ENCODE peak calls at places on chromosomes 4 and X, in six cellular contexts. One of them, this sample, is unnamed.

GRCh38 chrX:72025236-72025770 is 106.4 kb downstream of the RTL5 start:
- DNase-seq in RCC 7860: no peak
- DNase-seq in mammary epithelial cell: no peak
- DNase-seq in activated CD4-positive, alpha-beta T cell treated with anti-CD3 and anti-CD28 coated beads for 1 hour: no peak
- DNase-seq in AG08395: no peak
- DNase-seq in tibial nerve: no peak
- DNase-seq in this sample: no peak

GRCh38 chr4:114378306-114378903 is 220.2 kb upstream of the UGT8 start:
- DNase-seq in AG08395: peak; percentile 56
- DNase-seq in mammary epithelial cell: peak; percentile 32
- DNase-seq in tibial nerve: no peak
- DNase-seq in RCC 7860: peak; percentile 14
- DNase-seq in activated CD4-positive, alpha-beta T cell treated with anti-CD3 and anti-CD28 coated beads for 1 hour: no peak
- DNase-seq in this sample: no peak

GRCh38 chr4:74378573-74378972 is 13.6 kb downstream of the EREG start:
- DNase-seq in tibial nerve: no peak
- DNase-seq in mammary epithelial cell: no peak
- DNase-seq in RCC 7860: no peak
- DNase-seq in activated CD4-positive, alpha-beta T cell treated with anti-CD3 and anti-CD28 coated beads for 1 hour: no peak
- DNase-seq in AG08395: no peak
- DNase-seq in this sample: no peak

GRCh38 chrX:139204903-139205667 is 325.5 kb upstream of the F9 start:
- DNase-seq in tibial nerve: no peak
- DNase-seq in activated CD4-positive, alpha-beta T cell treated with anti-CD3 and anti-CD28 coated beads for 1 hour: no peak
- DNase-seq in mammary epithelial cell: peak; percentile 4
- DNase-seq in AG08395: peak; percentile 11
- DNase-seq in RCC 7860: no peak
- DNase-seq in this sample: no peak

GRCh38 chr4:62550106-62550505 is 1350.0 kb downstream of the ADGRL3 start:
- DNase-seq in activated CD4-positive, alpha-beta T cell treated with anti-CD3 and anti-CD28 coated beads for 1 hour: no peak
- DNase-seq in RCC 7860: no peak
- DNase-seq in AG08395: no peak
- DNase-seq in mammary epithelial cell: no peak
- DNase-seq in tibial nerve: no peak
- DNase-seq in this sample: no peak

GRCh38 chr4:185307136-185307950 is 88.4 kb downstream of the LRP2BP start:
- DNase-seq in activated CD4-positive, alpha-beta T cell treated with anti-CD3 and anti-CD28 coated beads for 1 hour: no peak
- DNase-seq in mammary epithelial cell: peak; percentile 92
- DNase-seq in tibial nerve: no peak
- DNase-seq in RCC 7860: peak; percentile 25
- DNase-seq in AG08395: no peak
- DNase-seq in this sample: no peak

GRCh38 chr4:83876047-83876446 is 340.1 kb downstream of the GPAT3 start:
- DNase-seq in activated CD4-positive, alpha-beta T cell treated with anti-CD3 and anti-CD28 coated beads for 1 hour: no peak
- DNase-seq in RCC 7860: no peak
- DNase-seq in AG08395: no peak
- DNase-seq in mammary epithelial cell: no peak
- DNase-seq in tibial nerve: no peak
- DNase-seq in this sample: no peak

GRCh38 chr4:182273191-182273935 is 30.2 kb downstream of the TENM3 start:
- DNase-seq in AG08395: no peak
- DNase-seq in activated CD4-positive, alpha-beta T cell treated with anti-CD3 and anti-CD28 coated beads for 1 hour: no peak
- DNase-seq in RCC 7860: no peak
- DNase-seq in tibial nerve: no peak
- DNase-seq in mammary epithelial cell: no peak
- DNase-seq in this sample: no peak

GRCh38 chrX:75061701-75062100 is 94.4 kb downstream of the ABCB7 start:
- DNase-seq in activated CD4-positive, alpha-beta T cell treated with anti-CD3 and anti-CD28 coated beads for 1 hour: no peak
- DNase-seq in tibial nerve: no peak
- DNase-seq in RCC 7860: no peak
- DNase-seq in mammary epithelial cell: peak; percentile 4
- DNase-seq in AG08395: no peak
- DNase-seq in this sample: no peak

GRCh38 chr4:53705151-53705764 is 114.0 kb upstream of the LNX1 start:
- DNase-seq in AG08395: no peak
- DNase-seq in mammary epithelial cell: no peak
- DNase-seq in activated CD4-positive, alpha-beta T cell treated with anti-CD3 and anti-CD28 coated beads for 1 hour: no peak
- DNase-seq in tibial nerve: no peak
- DNase-seq in RCC 7860: no peak
- DNase-seq in this sample: no peak

GRCh38 chr4:5165419-5166369 is 114.4 kb downstream of the STK32B start:
- DNase-seq in mammary epithelial cell: no peak
- DNase-seq in activated CD4-positive, alpha-beta T cell treated with anti-CD3 and anti-CD28 coated beads for 1 hour: no peak
- DNase-seq in tibial nerve: no peak
- DNase-seq in AG08395: peak; percentile 69
- DNase-seq in RCC 7860: peak; percentile 85
- DNase-seq in this sample: no peak

GRCh38 chr4:123676550-123677229 is 280.1 kb downstream of the SPRY1 start:
- DNase-seq in AG08395: no peak
- DNase-seq in RCC 7860: no peak
- DNase-seq in tibial nerve: no peak
- DNase-seq in mammary epithelial cell: no peak
- DNase-seq in activated CD4-positive, alpha-beta T cell treated with anti-CD3 and anti-CD28 coated beads for 1 hour: no peak
- DNase-seq in this sample: no peak

GRCh38 chr4:4387531-4388311 is 819 bp downstream of the NSG1 start:
- DNase-seq in mammary epithelial cell: no peak
- DNase-seq in RCC 7860: no peak
- DNase-seq in AG08395: no peak
- DNase-seq in activated CD4-positive, alpha-beta T cell treated with anti-CD3 and anti-CD28 coated beads for 1 hour: no peak
- DNase-seq in tibial nerve: no peak
- DNase-seq in this sample: no peak

GRCh38 chr4:37073226-37073840 is 171.2 kb upstream of the NWD2 start:
- DNase-seq in tibial nerve: no peak
- DNase-seq in activated CD4-positive, alpha-beta T cell treated with anti-CD3 and anti-CD28 coated beads for 1 hour: no peak
- DNase-seq in RCC 7860: no peak
- DNase-seq in mammary epithelial cell: no peak
- DNase-seq in AG08395: no peak
- DNase-seq in this sample: no peak

GRCh38 chr4:1047976-1048780 is 36.8 kb downstream of the FGFRL1 start:
- DNase-seq in activated CD4-positive, alpha-beta T cell treated with anti-CD3 and anti-CD28 coated beads for 1 hour: no peak
- DNase-seq in AG08395: no peak
- DNase-seq in RCC 7860: no peak
- DNase-seq in tibial nerve: no peak
- DNase-seq in mammary epithelial cell: no peak
- DNase-seq in this sample: peak; percentile 14

GRCh38 chrX:131405497-131405896 is 116.4 kb upstream of the IGSF1 start:
- DNase-seq in activated CD4-positive, alpha-beta T cell treated with anti-CD3 and anti-CD28 coated beads for 1 hour: no peak
- DNase-seq in mammary epithelial cell: no peak
- DNase-seq in RCC 7860: no peak
- DNase-seq in tibial nerve: no peak
- DNase-seq in AG08395: no peak
- DNase-seq in this sample: no peak

GRCh38 chr4:124722069-124722468 is 9.5 kb upstream of the ANKRD50 start:
- DNase-seq in mammary epithelial cell: peak; percentile 37
- DNase-seq in AG08395: no peak
- DNase-seq in tibial nerve: no peak
- DNase-seq in RCC 7860: no peak
- DNase-seq in activated CD4-positive, alpha-beta T cell treated with anti-CD3 and anti-CD28 coated beads for 1 hour: no peak
- DNase-seq in this sample: no peak

GRCh38 chr4:53119685-53120084 is 246.2 kb downstream of the SCFD2 start:
- DNase-seq in tibial nerve: no peak
- DNase-seq in AG08395: peak; percentile 77
- DNase-seq in mammary epithelial cell: peak; percentile 65
- DNase-seq in RCC 7860: no peak
- DNase-seq in activated CD4-positive, alpha-beta T cell treated with anti-CD3 and anti-CD28 coated beads for 1 hour: no peak
- DNase-seq in this sample: no peak

GRCh38 chr4:5888222-5888701 is 4.6 kb downstream of the CRMP1 start:
- DNase-seq in tibial nerve: no peak
- DNase-seq in mammary epithelial cell: no peak
- DNase-seq in AG08395: no peak
- DNase-seq in activated CD4-positive, alpha-beta T cell treated with anti-CD3 and anti-CD28 coated beads for 1 hour: no peak
- DNase-seq in RCC 7860: no peak
- DNase-seq in this sample: no peak

GRCh38 chr4:188714907-188715306 is 575.7 kb downstream of the TRIML1 start:
- DNase-seq in RCC 7860: peak; percentile 62
- DNase-seq in activated CD4-positive, alpha-beta T cell treated with anti-CD3 and anti-CD28 coated beads for 1 hour: no peak
- DNase-seq in mammary epithelial cell: peak; percentile 82
- DNase-seq in tibial nerve: no peak
- DNase-seq in AG08395: peak; percentile 74
- DNase-seq in this sample: no peak

GRCh38 chrX:142095816-142096215 is 109.3 kb downstream of the MAGEC2 start:
- DNase-seq in AG08395: no peak
- DNase-seq in RCC 7860: no peak
- DNase-seq in tibial nerve: no peak
- DNase-seq in mammary epithelial cell: no peak
- DNase-seq in activated CD4-positive, alpha-beta T cell treated with anti-CD3 and anti-CD28 coated beads for 1 hour: no peak
- DNase-seq in this sample: no peak

GRCh38 chrX:110588853-110589252 is 206.8 kb downstream of the CHRDL1 start:
- DNase-seq in AG08395: no peak
- DNase-seq in activated CD4-positive, alpha-beta T cell treated with anti-CD3 and anti-CD28 coated beads for 1 hour: no peak
- DNase-seq in RCC 7860: no peak
- DNase-seq in tibial nerve: no peak
- DNase-seq in mammary epithelial cell: no peak
- DNase-seq in this sample: no peak

GRCh38 chrX:103157511-103158316 is 57.2 kb upstream of the BEX4 start:
- DNase-seq in activated CD4-positive, alpha-beta T cell treated with anti-CD3 and anti-CD28 coated beads for 1 hour: no peak
- DNase-seq in mammary epithelial cell: peak; percentile 22
- DNase-seq in AG08395: peak; percentile 51
- DNase-seq in tibial nerve: no peak
- DNase-seq in RCC 7860: no peak
- DNase-seq in this sample: no peak

GRCh38 chrX:129450123-129450522 is 73.2 kb downstream of the SMARCA1 start:
- DNase-seq in AG08395: no peak
- DNase-seq in tibial nerve: no peak
- DNase-seq in mammary epithelial cell: no peak
- DNase-seq in RCC 7860: no peak
- DNase-seq in activated CD4-positive, alpha-beta T cell treated with anti-CD3 and anti-CD28 coated beads for 1 hour: no peak
- DNase-seq in this sample: no peak

GRCh38 chr4:66000500-66001117 is 330.3 kb upstream of the EPHA5 start:
- DNase-seq in mammary epithelial cell: no peak
- DNase-seq in tibial nerve: no peak
- DNase-seq in AG08395: no peak
- DNase-seq in RCC 7860: no peak
- DNase-seq in activated CD4-positive, alpha-beta T cell treated with anti-CD3 and anti-CD28 coated beads for 1 hour: no peak
- DNase-seq in this sample: no peak

GRCh38 chr4:110540606-110541440 is 64.9 kb downstream of the ENPEP start:
- DNase-seq in mammary epithelial cell: peak; percentile 85
- DNase-seq in tibial nerve: no peak
- DNase-seq in AG08395: peak; percentile 41
- DNase-seq in RCC 7860: peak; percentile 82
- DNase-seq in activated CD4-positive, alpha-beta T cell treated with anti-CD3 and anti-CD28 coated beads for 1 hour: no peak
- DNase-seq in this sample: no peak

GRCh38 chrX:117610806-117611205 is 505.8 kb downstream of the KLHL13 start:
- DNase-seq in AG08395: no peak
- DNase-seq in mammary epithelial cell: no peak
- DNase-seq in RCC 7860: no peak
- DNase-seq in activated CD4-positive, alpha-beta T cell treated with anti-CD3 and anti-CD28 coated beads for 1 hour: no peak
- DNase-seq in tibial nerve: no peak
- DNase-seq in this sample: no peak

GRCh38 chrX:133926809-133927208 is 58.6 kb downstream of the GPC3 start:
- DNase-seq in RCC 7860: no peak
- DNase-seq in AG08395: no peak
- DNase-seq in activated CD4-positive, alpha-beta T cell treated with anti-CD3 and anti-CD28 coated beads for 1 hour: no peak
- DNase-seq in mammary epithelial cell: no peak
- DNase-seq in tibial nerve: no peak
- DNase-seq in this sample: no peak

GRCh38 chr4:39054497-39054896 is 7.5 kb upstream of the KLHL5 start:
- DNase-seq in mammary epithelial cell: no peak
- DNase-seq in RCC 7860: no peak
- DNase-seq in AG08395: no peak
- DNase-seq in activated CD4-positive, alpha-beta T cell treated with anti-CD3 and anti-CD28 coated beads for 1 hour: no peak
- DNase-seq in tibial nerve: no peak
- DNase-seq in this sample: no peak

This sample was measured in activated B cell treated with CpG ODN at 0.5 μM for 24 hours.